ENCODE peak calls at places on chromosomes 1 and 21, in six cellular contexts. B is upper lobe of left lung; U is HFF-Myc; T is esophagus squamous epithelium; Q is epithelial cell of esophagus; W is effector memory CD4-positive, alpha-beta T cell. E is an unnamed sample.

GRCh38 chr1:66932291-66932690 is 7.5 kb downstream of the MIER1 start:
- DNase-seq in Q (no peak), W (no peak), T (no peak), U (no peak), B (no peak), E (no peak)

GRCh38 chr1:86436041-86436440 is 12.1 kb downstream of the CLCA2 start:
- DNase-seq in B (no peak), U (no peak), Q (no peak), T (no peak), W (no peak), E (no peak)

GRCh38 chr1:93810316-93810715 is 68.7 kb downstream of the DNTTIP2 start:
- DNase-seq in U (no peak), B (no peak), W (no peak), Q (no peak), T (no peak), E (no peak)

GRCh38 chr1:197526736-197527371 is 248.4 kb downstream of the DENND1B start:
- DNase-seq in W (no peak), Q (peak; percentile 43), B (no peak), T (no peak), U (no peak), E (no peak)

GRCh38 chr1:107900083-107900945 is 64.7 kb downstream of the VAV3 start:
- DNase-seq in B (no peak), T (no peak), W (no peak), U (no peak), Q (no peak), E (no peak)

GRCh38 chr1:183841550-183841949 is 36.6 kb downstream of the RGL1 start:
- DNase-seq in U (no peak), B (no peak), W (no peak), T (no peak), Q (peak; percentile 61), E (no peak)

GRCh38 chr1:10779841-10780240 is 16.6 kb downstream of the CASZ1 start:
- DNase-seq in W (no peak), Q (no peak), U (no peak), B (no peak), T (no peak), E (no peak)

GRCh38 chr1:42380617-42381423 is at the start of gene RIMKLA:
- DNase-seq in B (peak; percentile 69), U (no peak), W (no peak), T (no peak), Q (peak; percentile 51), E (peak; percentile 75)

GRCh38 chr21:35004289-35004688 is 44.8 kb downstream of the RUNX1 start:
- DNase-seq in Q (no peak), B (no peak), U (no peak), T (no peak), W (no peak), E (no peak)

GRCh38 chr21:41170442-41170841 is 2.5 kb downstream of the BACE2 start:
- DNase-seq in Q (peak; percentile 57), U (no peak), T (no peak), B (peak; percentile 58), W (no peak), E (peak; percentile 41)

DNA sequence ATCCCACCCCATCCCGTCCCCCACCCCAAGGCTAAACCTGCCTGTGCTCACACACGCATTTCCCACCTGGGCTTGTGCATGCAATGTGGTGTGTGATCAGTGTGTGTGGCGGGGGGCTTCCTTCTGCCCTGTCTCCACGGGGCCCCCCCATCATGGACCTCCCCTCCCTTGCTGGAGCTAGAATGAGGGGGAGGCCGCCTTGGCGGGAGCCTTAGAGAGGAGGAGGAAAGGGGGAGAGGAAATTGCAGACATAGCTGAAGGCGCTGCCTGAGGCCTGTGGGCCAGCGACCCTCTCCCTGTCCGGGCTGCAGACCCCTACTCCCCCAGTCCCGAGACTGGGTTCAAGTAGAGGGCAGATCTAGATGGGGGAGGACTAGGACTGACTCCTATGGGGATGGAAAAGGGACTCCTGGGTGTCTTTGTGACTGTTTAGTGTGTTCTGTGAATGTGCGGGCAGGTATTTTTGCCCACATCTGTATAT is 917 bp upstream of the EVA1B start:
- DNase-seq in W (no peak), Q (no peak), T (no peak), B (no peak), U (no peak), E (peak; percentile 15)
- H3K4me3 ChIP-seq in W (no peak overlapping the region), Q (no peak overlapping the region), T (peak overlapping the region; percentile 45), B (peak overlapping the region; percentile 95), U (peak overlapping the region; percentile 76), E (no peak overlapping the region)

GRCh38 chr1:235073968-235074334 is 54.7 kb downstream of the TOMM20 start:
- DNase-seq in T (no peak), Q (peak; percentile 70), W (no peak), U (no peak), B (peak; percentile 75), E (no peak)

GRCh38 chr1:235076504-235077162 is 52.0 kb downstream of the TOMM20 start:
- DNase-seq in B (no peak), Q (no peak), W (no peak), T (no peak), U (no peak), E (no peak)

GRCh38 chr1:235075955-235076308 is 52.7 kb downstream of the TOMM20 start:
- DNase-seq in T (no peak), Q (no peak), B (no peak), U (no peak), W (no peak), E (no peak)

GRCh38 chr1:235074335-235075120 is 54.1 kb downstream of the TOMM20 start:
- DNase-seq in T (no peak), U (peak; percentile 73), B (peak; percentile 48), Q (peak; percentile 79), W (no peak), E (no peak)

GRCh38 chr1:235075121-235075954 is 53.3 kb downstream of the TOMM20 start:
- DNase-seq in Q (peak; percentile 95), W (no peak), U (peak; percentile 53), B (peak; percentile 85), T (no peak), E (no peak)
- H3K4me3 ChIP-seq in Q (no peak overlapping the region), W (peak overlapping the region; percentile 45), U (peak overlapping the region; percentile 29), B (peak overlapping the region; percentile 9), T (no peak overlapping the region), E (no peak overlapping the region)

DNA sequence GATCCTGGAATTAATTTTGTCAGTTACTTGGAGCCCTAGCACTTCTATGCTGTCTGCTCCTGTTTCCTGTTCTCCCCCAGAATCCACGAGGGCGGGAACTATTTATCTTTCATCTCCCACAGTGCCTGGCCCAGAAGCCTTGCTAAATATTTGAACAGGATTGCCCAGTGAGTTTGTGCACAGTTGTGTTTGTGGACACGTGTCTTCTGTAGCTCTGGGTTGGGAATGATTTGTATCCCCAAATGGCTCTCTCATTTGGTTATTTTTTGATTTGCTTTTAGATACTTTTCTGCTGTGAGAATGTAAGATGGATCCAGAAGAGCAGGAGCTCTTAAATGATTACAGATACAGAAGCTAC is 7.8 kb downstream of the DOP1B start:
- DNase-seq in B (no peak), U (no peak), Q (no peak), W (no peak), T (no peak), E (no peak)
- H3K4me3 ChIP-seq in B (no peak overlapping the region), U (no peak overlapping the region), Q (no peak overlapping the region), W (no peak overlapping the region), T (no peak overlapping the region), E (no peak overlapping the region)

GRCh38 chr1:26923711-26924110 is 2.2 kb downstream of the NUDC start:
- DNase-seq in T (no peak), U (no peak), B (no peak), W (no peak), Q (peak; percentile 46), E (no peak)

GRCh38 chr1:26921462-26922200 is at the start of gene NUDC:
- DNase-seq in T (peak; percentile 78), U (peak; percentile 93), B (peak; percentile 98), Q (peak; percentile 98), W (peak; percentile 90), E (peak; percentile 97)

GRCh38 chr1:26922201-26922729 is 722 bp downstream of the NUDC start:
- DNase-seq in Q (peak; percentile 10), B (no peak), W (no peak), T (no peak), U (no peak), E (no peak)

GRCh38 chr1:26922901-26923300 is 1.4 kb downstream of the NUDC start:
- DNase-seq in U (no peak), Q (no peak), B (no peak), W (no peak), T (no peak), E (no peak)

GRCh38 chr1:26921126-26921461 is 449 bp upstream of the NUDC start:
- DNase-seq in W (no peak), U (no peak), B (no peak), Q (no peak), T (no peak), E (no peak)
- H3K4me3 ChIP-seq in W (peak overlapping the region; percentile 83), U (peak overlapping the region; percentile 97), B (peak overlapping the region; percentile 96), Q (peak overlapping the region; percentile 78), T (peak overlapping the region; percentile 100), E (peak overlapping the region; percentile 77)

DNA sequence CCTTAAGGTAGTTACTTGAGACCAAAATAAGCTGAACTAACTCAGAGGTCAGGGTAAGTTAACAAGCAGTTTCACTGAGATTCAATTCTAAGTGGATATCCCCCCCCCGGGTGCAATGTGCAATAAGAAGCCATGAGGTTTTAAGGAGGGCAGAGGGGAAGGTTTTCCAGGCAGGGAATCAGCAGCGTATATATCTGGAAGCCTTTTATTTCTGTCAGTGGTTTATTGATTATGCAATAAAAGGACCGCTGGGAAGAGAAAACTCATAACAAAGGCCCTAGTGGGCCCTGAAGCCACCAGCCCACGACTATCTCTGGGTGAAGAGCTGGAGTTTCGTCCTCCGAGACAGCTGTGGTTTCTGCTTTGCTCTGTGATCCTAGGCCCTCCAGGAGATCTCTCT is 53.1 kb upstream of the CTPS1 start:
- DNase-seq in T (no peak), W (no peak), B (no peak), U (no peak), Q (no peak), E (no peak)
- H3K4me3 ChIP-seq in T (no peak overlapping the region), W (no peak overlapping the region), B (no peak overlapping the region), U (no peak overlapping the region), Q (no peak overlapping the region), E (no peak overlapping the region)

GRCh38 chr1:229478852-229479251 is 29.3 kb downstream of the NUP133 start:
- DNase-seq in B (no peak), W (no peak), Q (no peak), U (no peak), T (no peak), E (no peak)
- H3K4me3 ChIP-seq in B (no peak overlapping the region), W (no peak overlapping the region), Q (no peak overlapping the region), U (no peak overlapping the region), T (no peak overlapping the region), E (no peak overlapping the region)

GRCh38 chr1:24468605-24469004 is 34.0 kb upstream of the RCAN3 start:
- DNase-seq in U (no peak), Q (no peak), W (no peak), B (no peak), T (no peak), E (no peak)
- H3K4me3 ChIP-seq in U (no peak overlapping the region), Q (no peak overlapping the region), W (no peak overlapping the region), B (no peak overlapping the region), T (no peak overlapping the region), E (no peak overlapping the region)